ENCODE peak calls at places on chromosomes 6 and 20, in six cellular contexts. Z, O, W, A, L and N are unnamed samples.

GRCh38 chr20:29741894-29742698 is 1515.4 kb upstream of the DEFB115 start:
- DNase-seq in L (no peak), W (no peak), Z (no peak), O (no peak), A (no peak), N (no peak)

GRCh38 chr6:45388328-45388727 is 10.6 kb upstream of the SUPT3H start:
- DNase-seq in Z (no peak), L (no peak), O (no peak), W (no peak), A (no peak), N (no peak)

GRCh38 chr20:4225778-4226177 is 210.4 kb upstream of the RNF24 start:
- DNase-seq in Z (no peak), A (no peak), O (no peak), W (no peak), L (no peak), N (no peak)

GRCh38 chr6:151056230-151056907 is 183.4 kb upstream of the AKAP12 start:
- DNase-seq in O (no peak), L (no peak), A (peak), W (no peak), Z (no peak), N (no peak)

GRCh38 chr6:56535626-56536025 is 107.1 kb downstream of the DST start:
- DNase-seq in L (no peak), W (no peak), Z (no peak), O (no peak), A (no peak), N (no peak)

GRCh38 chr20:47760686-47761477 is 24.4 kb downstream of the SULF2 start:
- DNase-seq in O (no peak), W (no peak), L (no peak), A (no peak), Z (no peak), N (no peak)

GRCh38 chr6:84498905-84499304 is 265.5 kb downstream of the TBX18 start:
- DNase-seq in A (no peak), W (no peak), L (no peak), Z (no peak), O (no peak), N (no peak)

GRCh38 chr20:31833130-31833930 is 12.1 kb downstream of the FOXS1 start:
- DNase-seq in W (peak), L (no peak), A (no peak), O (no peak), Z (peak), N (peak)

GRCh38 chr20:33262658-33263065 is 20.4 kb upstream of the BPIFB1 start:
- DNase-seq in A (no peak), L (no peak), O (peak), Z (peak), W (no peak), N (no peak)

GRCh38 chr6:139290787-139291294 is 957 bp downstream of the TXLNB start:
- DNase-seq in W (no peak), Z (no peak), A (no peak), O (peak), L (no peak), N (peak)

GRCh38 chr6:147642458-147642857 is 134.0 kb downstream of the SAMD5 start:
- DNase-seq in Z (no peak), L (no peak), A (no peak), O (no peak), W (no peak), N (no peak)

GRCh38 chr20:32009564-32009963 is 674 bp upstream of the CCM2L start:
- DNase-seq in Z (no peak), L (no peak), W (no peak), A (no peak), O (no peak), N (no peak)

GRCh38 chr20:8388707-8389106 is 256.6 kb downstream of the PLCB1 start:
- DNase-seq in Z (no peak), O (no peak), W (no peak), L (no peak), A (no peak), N (no peak)

GRCh38 chr20:11569163-11569562 is 348.5 kb upstream of the BTBD3 start:
- DNase-seq in L (no peak), W (no peak), O (no peak), Z (no peak), A (no peak), N (no peak)

GRCh38 chr20:63130654-63131577 is 85.0 kb downstream of the YTHDF1 start:
- DNase-seq in L (no peak), W (peak), A (peak), O (no peak), Z (no peak), N (no peak)

GRCh38 chr20:3748073-3748472 is 15.6 kb downstream of the HSPA12B start:
- DNase-seq in Z (no peak), W (no peak), O (no peak), A (peak), L (no peak), N (no peak)

GRCh38 chr6:43120938-43121913 is 45.1 kb downstream of the PTK7 start:
- DNase-seq in W (no peak), O (peak), A (no peak), Z (no peak), L (no peak), N (no peak)

GRCh38 chr6:81561071-81561564 is 191.4 kb downstream of the TENT5A start:
- DNase-seq in A (no peak), Z (no peak), O (no peak), L (no peak), W (no peak), N (no peak)

GRCh38 chr6:111002350-111002749 is 20.5 kb downstream of the RPF2 start:
- DNase-seq in O (no peak), A (no peak), Z (no peak), L (no peak), W (no peak), N (no peak)

GRCh38 chr6:1678201-1678600 is 68.5 kb downstream of the FOXC1 start:
- DNase-seq in L (no peak), A (no peak), W (no peak), Z (peak), O (no peak), N (no peak)

GRCh38 chr6:132122176-132122575 is 171.0 kb upstream of the CCN2 start:
- DNase-seq in Z (no peak), L (no peak), W (no peak), O (no peak), A (no peak), N (no peak)

GRCh38 chr6:5030596-5031136 is 26.8 kb upstream of the RPP40 start:
- DNase-seq in A (peak), W (peak), O (peak), Z (peak), L (peak), N (peak)

GRCh38 chr20:25025986-25026605 is 31.8 kb downstream of the ACSS1 start:
- DNase-seq in W (peak), O (no peak), L (no peak), Z (peak), A (peak), N (no peak)

GRCh38 chr6:20879526-20879925 is 345.3 kb downstream of the CDKAL1 start:
- DNase-seq in W (no peak), A (no peak), O (no peak), L (no peak), Z (no peak), N (no peak)

GRCh38 chr6:3522561-3523287 is 65.9 kb upstream of the SLC22A23 start:
- DNase-seq in A (no peak), L (no peak), O (no peak), W (no peak), Z (no peak), N (no peak)

GRCh38 chr20:26209171-26209941 is 512.7 kb upstream of the ZNF337 start:
- DNase-seq in L (no peak), Z (no peak), O (peak), A (no peak), W (peak), N (no peak)

GRCh38 chr20:48759631-48760245 is 68.1 kb downstream of the PREX1 start:
- DNase-seq in A (no peak), Z (no peak), W (no peak), O (no peak), L (no peak), N (no peak)

GRCh38 chr6:170463101-170463721 is 89.9 kb downstream of the PSMB1 start:
- DNase-seq in W (no peak), L (no peak), O (no peak), Z (no peak), A (no peak), N (no peak)

GRCh38 chr20:32970973-32971300 is 33.3 kb downstream of the SUN5 start:
- DNase-seq in L (no peak), A (no peak), O (no peak), Z (no peak), W (no peak), N (no peak)

GRCh38 chr20:22217712-22218352 is 366.5 kb downstream of the FOXA2 start:
- DNase-seq in W (no peak), Z (no peak), A (no peak), L (no peak), O (no peak), N (no peak)

GRCh38 chr20:22216984-22217383 is 367.4 kb downstream of the FOXA2 start:
- DNase-seq in W (no peak), L (no peak), A (no peak), Z (no peak), O (no peak), N (no peak)

GRCh38 chr20:22213271-22213670 is 371.1 kb downstream of the FOXA2 start:
- DNase-seq in Z (no peak), O (no peak), L (no peak), A (no peak), W (no peak), N (no peak)

DNA sequence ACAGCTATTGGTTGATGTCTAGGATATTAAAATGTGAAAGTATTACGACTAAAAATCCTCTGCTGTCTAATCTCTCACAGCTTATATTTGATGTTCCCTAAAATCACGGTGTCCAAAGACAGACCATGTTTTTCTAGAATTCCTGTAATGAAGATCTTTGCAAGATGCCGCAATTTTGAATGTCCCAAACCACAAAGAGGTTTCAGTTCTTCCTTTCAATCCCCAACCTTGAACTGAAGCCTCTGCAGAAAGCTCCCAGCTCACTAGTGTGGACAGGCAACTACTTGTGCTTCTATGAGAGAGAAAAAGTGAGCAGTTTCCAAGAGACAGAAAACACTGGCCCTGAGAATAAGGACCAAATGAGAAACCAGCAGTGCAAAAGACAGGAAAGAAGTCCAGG is 370.1 kb downstream of the FOXA2 start:
- DNase-seq in W (no peak), L (no peak), O (no peak), Z (no peak), A (no peak), N (no peak)
- TF ChIP-seq POLR2A in W (no peak), L (no peak), O (no peak), Z (no peak), A (no peak), N (no peak)

DNA sequence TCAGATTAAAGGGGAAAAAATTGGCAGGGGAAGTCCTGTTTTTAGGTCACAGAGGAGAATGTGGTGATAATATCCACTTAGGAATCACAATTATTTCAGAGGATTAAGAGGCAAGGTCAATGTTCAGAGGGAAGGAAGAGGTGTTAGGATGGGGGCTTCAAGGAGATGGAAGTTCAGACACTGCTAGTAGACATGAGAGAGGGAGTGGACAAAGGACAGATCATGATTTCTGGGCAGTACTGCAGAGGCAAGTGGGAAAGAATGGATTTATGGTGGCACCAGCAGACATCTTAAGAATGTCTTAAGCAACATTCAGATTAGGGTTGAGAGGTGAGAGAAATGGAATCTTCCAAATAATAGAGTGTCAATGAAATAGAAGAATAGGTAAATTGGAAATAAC is 9.9 kb downstream of the PCSK2 start:
- DNase-seq in Z (no peak), L (no peak), A (no peak), O (no peak), W (no peak), N (no peak)
- TF ChIP-seq POLR2A in Z (no peak), L (no peak), A (no peak), O (no peak), W (no peak), N (no peak)

DNA sequence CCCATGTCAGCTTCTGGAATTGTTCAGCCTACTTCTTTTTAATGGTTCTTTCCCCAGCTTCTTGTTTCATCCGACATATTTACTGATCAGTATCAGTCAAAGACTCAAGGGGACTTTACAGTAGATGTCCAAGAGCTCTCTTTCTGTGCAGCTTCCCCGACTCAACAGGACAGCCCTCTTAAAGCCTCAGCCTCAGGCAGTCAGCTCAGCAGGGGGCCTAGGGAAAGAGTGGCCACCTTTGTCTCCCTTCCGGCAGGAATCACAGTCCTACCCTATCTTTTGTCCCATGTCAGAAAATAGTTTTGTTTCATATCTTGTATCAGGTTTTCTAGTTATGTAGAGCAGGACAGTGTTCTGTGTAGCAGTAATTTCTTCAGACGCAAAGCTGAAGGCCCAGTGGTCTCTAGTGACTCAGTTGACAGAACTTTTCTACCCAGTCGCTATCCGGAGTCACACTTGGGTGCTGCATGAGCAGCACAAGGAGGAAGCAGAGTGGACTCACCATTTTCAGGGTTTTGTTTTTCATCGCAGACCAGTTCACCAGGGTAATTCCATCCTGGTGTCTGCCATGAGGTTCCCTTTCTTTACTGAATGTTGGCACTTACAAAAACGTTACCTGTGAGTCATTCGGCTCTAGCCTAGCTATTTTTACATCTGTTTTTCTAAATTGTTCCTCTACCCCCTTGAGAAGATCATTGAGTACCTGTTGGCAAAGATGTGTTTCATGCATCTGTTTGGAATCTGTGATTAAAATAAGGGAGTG is 47.7 kb downstream of the SPATA2 start:
- DNase-seq in Z (no peak), W (no peak), O (no peak), A (no peak), L (no peak), N (no peak)
- TF ChIP-seq POLR2A in Z (no peak), W (no peak), O (no peak), A (no peak), L (no peak), N (no peak)

GRCh38 chr6:163415176-163415619 is 680 bp downstream of the QKI start:
- DNase-seq in A (no peak), Z (no peak), O (peak), W (peak), L (no peak), N (no peak)

GRCh38 chr6:163415620-163416379 is 1.3 kb downstream of the QKI start:
- DNase-seq in A (no peak), W (peak), Z (peak), L (no peak), O (peak), N (no peak)

GRCh38 chr6:163416380-163416629 is 1.8 kb downstream of the QKI start:
- DNase-seq in A (no peak), L (no peak), O (no peak), W (no peak), Z (no peak), N (no peak)

GRCh38 chr6:163417595-163417994 is 3.1 kb downstream of the QKI start:
- DNase-seq in L (no peak), Z (no peak), O (no peak), A (no peak), W (no peak), N (no peak)

DNA sequence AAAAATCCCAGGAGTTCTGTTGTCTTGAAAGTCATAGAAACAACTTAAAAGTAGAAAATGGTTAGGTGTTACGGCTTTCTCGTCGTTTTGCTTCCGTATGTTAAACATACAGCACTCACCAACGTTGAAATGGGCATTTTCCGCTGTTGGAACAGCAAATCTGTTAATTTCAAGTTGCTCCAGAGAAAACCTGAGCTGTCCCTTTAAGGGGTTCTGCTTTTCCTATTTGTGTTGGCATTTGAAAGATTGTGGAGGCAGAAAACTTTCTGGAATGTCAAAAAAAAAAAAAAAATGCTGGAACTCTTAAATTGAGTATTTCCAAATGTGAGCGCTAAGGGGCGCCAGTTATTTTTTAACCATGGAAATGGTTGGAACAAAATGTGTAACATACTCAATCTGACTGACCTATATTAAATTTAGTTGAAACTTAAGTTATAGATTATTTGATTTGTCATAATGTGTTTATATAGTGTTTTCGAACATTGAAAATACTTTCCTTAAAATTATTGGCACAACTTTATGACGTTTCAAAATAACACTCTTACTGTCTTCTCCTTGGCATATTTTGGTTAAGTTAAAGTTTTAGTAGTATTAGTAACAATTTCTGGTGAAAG is 2.2 kb downstream of the QKI start:
- DNase-seq in Z (peak), A (peak), L (no peak), W (no peak), O (peak), N (no peak)
- TF ChIP-seq POLR2A in Z (no peak), A (peak), L (no peak), W (no peak), O (no peak), N (no peak)

GRCh38 chr6:7114744-7115451 is 7.1 kb downstream of the RREB1 start:
- DNase-seq in L (no peak), A (no peak), O (no peak), Z (no peak), W (no peak), N (no peak)

GRCh38 chr6:7115452-7116223 is 7.9 kb downstream of the RREB1 start:
- DNase-seq in O (no peak), W (no peak), L (no peak), Z (no peak), A (no peak), N (no peak)

GRCh38 chr6:7121704-7122241 is 14.0 kb downstream of the RREB1 start:
- DNase-seq in A (peak), L (no peak), W (no peak), O (no peak), Z (no peak), N (no peak)

GRCh38 chr6:7122684-7123083 is 14.9 kb downstream of the RREB1 start:
- DNase-seq in A (no peak), W (no peak), O (no peak), L (no peak), Z (no peak), N (no peak)

DNA sequence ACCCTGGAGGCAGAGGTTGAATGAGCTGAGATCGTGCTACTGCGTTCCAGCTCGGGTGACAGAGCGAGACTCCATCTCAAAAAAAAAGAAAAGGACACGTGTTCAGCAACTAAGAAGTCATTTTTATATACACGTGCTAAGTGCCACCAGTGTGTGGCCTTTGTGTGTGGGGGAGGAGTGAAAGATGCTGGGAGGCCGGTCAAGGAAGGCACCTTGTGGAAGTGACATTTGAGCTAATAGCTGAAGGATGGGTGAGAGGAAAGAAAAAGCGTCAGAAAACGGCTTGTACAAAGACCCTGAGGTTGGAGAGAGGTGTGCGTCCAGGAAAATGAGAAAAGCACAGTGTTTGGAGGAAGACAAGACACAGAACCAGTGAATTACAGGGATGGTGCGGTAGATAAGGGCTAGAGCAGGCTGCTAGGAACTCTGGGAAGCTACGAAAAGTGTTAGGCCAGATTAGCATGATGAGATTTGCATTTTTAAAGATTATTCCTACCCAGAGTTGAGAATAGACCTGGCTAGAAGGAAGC is 11.6 kb downstream of the RREB1 start:
- DNase-seq in Z (no peak), O (no peak), A (no peak), L (no peak), W (no peak), N (no peak)
- TF ChIP-seq POLR2A in Z (no peak), O (no peak), A (no peak), L (no peak), W (no peak), N (no peak)

GRCh38 chr6:34757687-34758274 is 476 bp downstream of the SNRPC start:
- DNase-seq in O (no peak), L (no peak), Z (no peak), W (no peak), A (no peak), N (no peak)
- TF ChIP-seq POLR2A in O (no peak), L (no peak), Z (no peak), W (no peak), A (no peak), N (no peak)